ENCODE peak calls at places on chromosomes 4 and X, in seven cellular contexts. One of them, this sample, is unnamed.

GRCh38 chr4:139297001-139297410 is 4.3 kb upstream of the NAA15 start:
- DNase-seq in H1: no peak
- DNase-seq in suprapubic skin: no peak
- DNase-seq in GM23248: peak; percentile 68
- DNase-seq in thyroid gland: no peak
- DNase-seq in keratinocyte: peak; percentile 67
- DNase-seq in AG04450: no peak
- DNase-seq in this sample: no peak

GRCh38 chrX:123217077-123217476 is 33.0 kb downstream of the GRIA3 start:
- DNase-seq in H1: no peak
- DNase-seq in suprapubic skin: no peak
- DNase-seq in GM23248: peak; percentile 88
- DNase-seq in thyroid gland: no peak
- DNase-seq in keratinocyte: no peak
- DNase-seq in AG04450: no peak
- DNase-seq in this sample: no peak

GRCh38 chrX:100208076-100208475 is 202.0 kb downstream of the PCDH19 start:
- DNase-seq in H1: no peak
- DNase-seq in suprapubic skin: no peak
- DNase-seq in GM23248: no peak
- DNase-seq in thyroid gland: no peak
- DNase-seq in keratinocyte: no peak
- DNase-seq in AG04450: no peak
- DNase-seq in this sample: no peak

GRCh38 chr4:35739305-35739704 is 505.0 kb downstream of the ARAP2 start:
- DNase-seq in H1: no peak
- DNase-seq in suprapubic skin: no peak
- DNase-seq in GM23248: no peak
- DNase-seq in thyroid gland: no peak
- DNase-seq in keratinocyte: no peak
- DNase-seq in AG04450: no peak
- DNase-seq in this sample: no peak

GRCh38 chrX:134849390-134849789 is 141.4 kb upstream of the SMIM10 start:
- DNase-seq in H1: no peak
- DNase-seq in suprapubic skin: no peak
- DNase-seq in GM23248: peak; percentile 52
- DNase-seq in thyroid gland: no peak
- DNase-seq in keratinocyte: no peak
- DNase-seq in AG04450: no peak
- DNase-seq in this sample: no peak

GRCh38 chr4:82223715-82224114 is 150.1 kb downstream of the HNRNPD start:
- DNase-seq in H1: no peak
- DNase-seq in suprapubic skin: no peak
- DNase-seq in GM23248: no peak
- DNase-seq in thyroid gland: no peak
- DNase-seq in keratinocyte: no peak
- DNase-seq in AG04450: no peak
- DNase-seq in this sample: no peak

GRCh38 chr4:118865091-118865708 is 23.5 kb upstream of the SYNPO2 start:
- DNase-seq in H1: no peak
- DNase-seq in suprapubic skin: no peak
- DNase-seq in GM23248: peak; percentile 71
- DNase-seq in thyroid gland: peak; percentile 71
- DNase-seq in keratinocyte: peak; percentile 19
- DNase-seq in AG04450: no peak
- DNase-seq in this sample: peak; percentile 41

GRCh38 chr4:121740796-121741409 is 24.1 kb downstream of the SMIM43 start:
- DNase-seq in H1: no peak
- DNase-seq in suprapubic skin: no peak
- DNase-seq in GM23248: no peak
- DNase-seq in thyroid gland: no peak
- DNase-seq in keratinocyte: no peak
- DNase-seq in AG04450: no peak
- DNase-seq in this sample: no peak

GRCh38 chr4:26871611-26872010 is 11.0 kb downstream of the STIM2 start:
- DNase-seq in H1: no peak
- DNase-seq in suprapubic skin: no peak
- DNase-seq in GM23248: peak; percentile 88
- DNase-seq in thyroid gland: no peak
- DNase-seq in keratinocyte: no peak
- DNase-seq in AG04450: no peak
- DNase-seq in this sample: no peak

GRCh38 chr4:110945600-110945999 is 322.7 kb upstream of the PITX2 start:
- DNase-seq in H1: no peak
- DNase-seq in suprapubic skin: no peak
- DNase-seq in GM23248: no peak
- DNase-seq in thyroid gland: no peak
- DNase-seq in keratinocyte: no peak
- DNase-seq in AG04450: no peak
- DNase-seq in this sample: no peak

GRCh38 chrX:24229967-24230366 is 80.4 kb downstream of the ZFX start:
- DNase-seq in H1: no peak
- DNase-seq in suprapubic skin: no peak
- DNase-seq in GM23248: no peak
- DNase-seq in thyroid gland: no peak
- DNase-seq in keratinocyte: no peak
- DNase-seq in AG04450: no peak
- DNase-seq in this sample: no peak

GRCh38 chr4:47731182-47731581 is 106.7 kb downstream of the CORIN start:
- DNase-seq in H1: no peak
- DNase-seq in suprapubic skin: no peak
- DNase-seq in GM23248: no peak
- DNase-seq in thyroid gland: no peak
- DNase-seq in keratinocyte: no peak
- DNase-seq in AG04450: no peak
- DNase-seq in this sample: no peak

GRCh38 chr4:62087706-62088105 is 887.6 kb downstream of the ADGRL3 start:
- DNase-seq in H1: no peak
- DNase-seq in suprapubic skin: no peak
- DNase-seq in GM23248: no peak
- DNase-seq in thyroid gland: no peak
- DNase-seq in keratinocyte: no peak
- DNase-seq in AG04450: no peak
- DNase-seq in this sample: no peak

GRCh38 chr4:48801016-48801715 is 21.1 kb upstream of the FRYL start:
- DNase-seq in H1: no peak
- DNase-seq in suprapubic skin: no peak
- DNase-seq in GM23248: no peak
- DNase-seq in thyroid gland: no peak
- DNase-seq in keratinocyte: no peak
- DNase-seq in AG04450: no peak
- DNase-seq in this sample: no peak

GRCh38 chr4:120517966-120518365 is 404.6 kb downstream of the PRDM5 start:
- DNase-seq in H1: no peak
- DNase-seq in suprapubic skin: no peak
- DNase-seq in GM23248: peak; percentile 87
- DNase-seq in thyroid gland: no peak
- DNase-seq in keratinocyte: no peak
- DNase-seq in AG04450: peak; percentile 48
- DNase-seq in this sample: no peak

GRCh38 chr4:13544556-13545393 is 467 bp upstream of the NKX3-2 start:
- DNase-seq in H1: peak; percentile 91
- DNase-seq in suprapubic skin: no peak
- DNase-seq in GM23248: peak; percentile 76
- DNase-seq in thyroid gland: peak; percentile 41
- DNase-seq in keratinocyte: no peak
- DNase-seq in AG04450: peak; percentile 7
- DNase-seq in this sample: peak; percentile 65

GRCh38 chr4:174714393-174715211 is 114.4 kb downstream of the GLRA3 start:
- DNase-seq in H1: peak; percentile 10
- DNase-seq in suprapubic skin: no peak
- DNase-seq in GM23248: peak; percentile 63
- DNase-seq in thyroid gland: no peak
- DNase-seq in keratinocyte: peak; percentile 5
- DNase-seq in AG04450: peak; percentile 3
- DNase-seq in this sample: peak; percentile 29

GRCh38 chrX:20665441-20665840 is 398.7 kb upstream of the RPS6KA3 start:
- DNase-seq in H1: no peak
- DNase-seq in suprapubic skin: no peak
- DNase-seq in GM23248: peak; percentile 40
- DNase-seq in thyroid gland: no peak
- DNase-seq in keratinocyte: no peak
- DNase-seq in AG04450: no peak
- DNase-seq in this sample: no peak

GRCh38 chr4:113692809-113693411 is 68.6 kb downstream of the CAMK2D start:
- DNase-seq in H1: no peak
- DNase-seq in suprapubic skin: no peak
- DNase-seq in GM23248: no peak
- DNase-seq in thyroid gland: no peak
- DNase-seq in keratinocyte: no peak
- DNase-seq in AG04450: no peak
- DNase-seq in this sample: no peak

GRCh38 chrX:151970661-151971060 is 3.8 kb downstream of the GABRE start:
- DNase-seq in H1: no peak
- DNase-seq in suprapubic skin: peak; percentile 81
- DNase-seq in GM23248: peak; percentile 92
- DNase-seq in thyroid gland: peak; percentile 79
- DNase-seq in keratinocyte: no peak
- DNase-seq in AG04450: peak; percentile 77
- DNase-seq in this sample: peak; percentile 86

GRCh38 chr4:147244786-147245185 is 236.1 kb upstream of the EDNRA start:
- DNase-seq in H1: no peak
- DNase-seq in suprapubic skin: no peak
- DNase-seq in GM23248: no peak
- DNase-seq in thyroid gland: no peak
- DNase-seq in keratinocyte: no peak
- DNase-seq in AG04450: no peak
- DNase-seq in this sample: no peak

GRCh38 chrX:6225307-6226052 is 3.2 kb downstream of the NLGN4X start:
- DNase-seq in H1: no peak
- DNase-seq in suprapubic skin: no peak
- DNase-seq in GM23248: no peak
- DNase-seq in thyroid gland: no peak
- DNase-seq in keratinocyte: no peak
- DNase-seq in AG04450: no peak
- DNase-seq in this sample: no peak

GRCh38 chrX:136907626-136908025 is 27.1 kb upstream of the RBMX start:
- DNase-seq in H1: no peak
- DNase-seq in suprapubic skin: no peak
- DNase-seq in GM23248: no peak
- DNase-seq in thyroid gland: peak; percentile 33
- DNase-seq in keratinocyte: no peak
- DNase-seq in AG04450: no peak
- DNase-seq in this sample: no peak

GRCh38 chr4:57122959-57123358 is 12.8 kb upstream of the IGFBP7 start:
- DNase-seq in H1: no peak
- DNase-seq in suprapubic skin: no peak
- DNase-seq in GM23248: no peak
- DNase-seq in thyroid gland: no peak
- DNase-seq in keratinocyte: no peak
- DNase-seq in AG04450: no peak
- DNase-seq in this sample: no peak

GRCh38 chrX:107766470-107767140 is 9.0 kb downstream of the TSC22D3 start:
- DNase-seq in H1: no peak
- DNase-seq in suprapubic skin: no peak
- DNase-seq in GM23248: peak; percentile 71
- DNase-seq in thyroid gland: peak; percentile 65
- DNase-seq in keratinocyte: peak; percentile 21
- DNase-seq in AG04450: no peak
- DNase-seq in this sample: no peak

GRCh38 chr4:77500801-77501200 is 104.8 kb upstream of the CXCL13 start:
- DNase-seq in H1: no peak
- DNase-seq in suprapubic skin: no peak
- DNase-seq in GM23248: no peak
- DNase-seq in thyroid gland: no peak
- DNase-seq in keratinocyte: no peak
- DNase-seq in AG04450: no peak
- DNase-seq in this sample: no peak

GRCh38 chrX:111881715-111882114 is 5.7 kb downstream of the TRPC5OS start:
- DNase-seq in H1: no peak
- DNase-seq in suprapubic skin: no peak
- DNase-seq in GM23248: no peak
- DNase-seq in thyroid gland: no peak
- DNase-seq in keratinocyte: no peak
- DNase-seq in AG04450: no peak
- DNase-seq in this sample: no peak

GRCh38 chr4:89299153-89299789 is 8.3 kb downstream of the GPRIN3 start:
- DNase-seq in H1: no peak
- DNase-seq in suprapubic skin: no peak
- DNase-seq in GM23248: no peak
- DNase-seq in thyroid gland: no peak
- DNase-seq in keratinocyte: no peak
- DNase-seq in AG04450: no peak
- DNase-seq in this sample: no peak

GRCh38 chr4:172392741-172393140 is 579.5 kb downstream of the GALNTL6 start:
- DNase-seq in H1: no peak
- DNase-seq in suprapubic skin: no peak
- DNase-seq in GM23248: no peak
- DNase-seq in thyroid gland: no peak
- DNase-seq in keratinocyte: no peak
- DNase-seq in AG04450: no peak
- DNase-seq in this sample: no peak

DNA sequence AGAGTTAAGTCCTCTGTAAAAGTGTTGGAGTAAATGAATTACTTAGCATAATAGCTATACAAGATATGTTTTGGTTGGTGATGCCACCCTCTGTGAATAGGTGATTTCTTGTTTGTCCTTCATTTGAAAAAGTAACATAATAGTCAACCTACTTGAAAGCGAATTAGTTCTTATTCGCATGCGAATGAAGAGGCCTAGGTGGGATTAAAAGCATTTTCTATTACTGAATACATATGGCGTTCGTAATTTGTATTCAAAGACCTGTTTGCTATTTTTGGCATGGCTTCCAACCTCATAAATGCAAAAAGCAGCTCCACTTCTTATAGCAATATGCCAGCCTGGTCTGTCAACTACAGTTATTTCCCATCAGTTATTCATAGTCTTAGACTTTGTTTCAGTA is 261.2 kb downstream of the TENM3 start:
- DNase-seq in H1: no peak
- DNase-seq in suprapubic skin: no peak
- DNase-seq in GM23248: no peak
- DNase-seq in thyroid gland: no peak
- DNase-seq in keratinocyte: no peak
- DNase-seq in AG04450: no peak
- DNase-seq in this sample: no peak
- H3K27me3 ChIP-seq in H1: no peaks in the 10 kb centered on the region
- H3K27me3 ChIP-seq in suprapubic skin: no peaks in the 10 kb centered on the region
- H3K27me3 ChIP-seq in GM23248: no peaks in the 10 kb centered on the region
- H3K27me3 ChIP-seq in thyroid gland: no peaks in the 10 kb centered on the region
- H3K27me3 ChIP-seq in keratinocyte: no peaks in the 10 kb centered on the region
- H3K27me3 ChIP-seq in AG04450: no peaks in the 10 kb centered on the region
- H3K27me3 ChIP-seq in this sample: no peaks in the 10 kb centered on the region

GRCh38 chr4:6769138-6769983 is 13.2 kb upstream of the KIAA0232 start:
- DNase-seq in H1: no peak
- DNase-seq in suprapubic skin: no peak
- DNase-seq in GM23248: no peak
- DNase-seq in thyroid gland: no peak
- DNase-seq in keratinocyte: no peak
- DNase-seq in AG04450: no peak
- DNase-seq in this sample: no peak
- H3K27ac ChIP-seq in H1: no peak overlapping the region
- H3K27ac ChIP-seq in suprapubic skin: no peak overlapping the region
- H3K27ac ChIP-seq in GM23248: no peak overlapping the region
- H3K27ac ChIP-seq in thyroid gland: no peak overlapping the region
- H3K27ac ChIP-seq in keratinocyte: no peak overlapping the region
- H3K27ac ChIP-seq in AG04450: no peak overlapping the region
- H3K27ac ChIP-seq in this sample: no peak overlapping the region

GRCh38 chrX:12979011-12979629 is 4.2 kb downstream of the TMSB4X start:
- DNase-seq in H1: no peak
- DNase-seq in suprapubic skin: no peak
- DNase-seq in GM23248: peak; percentile 29
- DNase-seq in thyroid gland: no peak
- DNase-seq in keratinocyte: no peak
- DNase-seq in AG04450: no peak
- DNase-seq in this sample: no peak
- H3K4me3 ChIP-seq in H1: no peak overlapping the region
- H3K4me3 ChIP-seq in suprapubic skin: peak overlapping the region; percentile 65
- H3K4me3 ChIP-seq in GM23248: no peak overlapping the region
- H3K4me3 ChIP-seq in thyroid gland: no peak overlapping the region
- H3K4me3 ChIP-seq in keratinocyte: no peak overlapping the region
- H3K4me3 ChIP-seq in AG04450: no peak overlapping the region
- H3K4me3 ChIP-seq in this sample: no peak overlapping the region

GRCh38 chr4:18051281-18051680 is 29.7 kb upstream of the LCORL start:
- DNase-seq in H1: no peak
- DNase-seq in suprapubic skin: no peak
- DNase-seq in GM23248: peak; percentile 6
- DNase-seq in thyroid gland: no peak
- DNase-seq in keratinocyte: no peak
- DNase-seq in AG04450: no peak
- DNase-seq in this sample: no peak
- H3K27me3 ChIP-seq in H1: no peaks in the 10 kb centered on the region
- H3K27me3 ChIP-seq in suprapubic skin: no peaks in the 10 kb centered on the region
- H3K27me3 ChIP-seq in GM23248: no peaks in the 10 kb centered on the region
- H3K27me3 ChIP-seq in thyroid gland: no peaks in the 10 kb centered on the region
- H3K27me3 ChIP-seq in keratinocyte: no peaks in the 10 kb centered on the region
- H3K27me3 ChIP-seq in AG04450: no peaks in the 10 kb centered on the region
- H3K27me3 ChIP-seq in this sample: no peaks in the 10 kb centered on the region